ENCODE peak calls at places on chromosomes 7 and 10, in six cellular contexts. P is upper lobe of left lung, T is tibial nerve, E is fibroblast of mammary gland, V is DND-41, Z is psoas muscle. U is an unnamed sample.

GRCh38 chr7:140876519-140877248 is 48.0 kb downstream of the BRAF start:
- DNase-seq in V (no peak), T (no peak), P (no peak), Z (no peak), E (peak), U (peak)

GRCh38 chr10:97796651-97797050 is 24.9 kb upstream of the SFRP5 start:
- DNase-seq in T (no peak), P (no peak), V (peak), E (no peak), Z (no peak), U (peak)

GRCh38 chr10:61487506-61487905 is 34.3 kb upstream of the TMEM26 start:
- DNase-seq in Z (no peak), T (no peak), V (no peak), E (peak), P (no peak), U (no peak)

GRCh38 chr7:33109758-33110238 is 594 bp upstream of the RP9 start:
- DNase-seq in Z (no peak), P (no peak), T (no peak), E (peak), V (no peak), U (no peak)

GRCh38 chr7:68684246-68684850 is 913.9 kb upstream of the AUTS2 start:
- DNase-seq in E (peak), T (no peak), Z (no peak), V (no peak), P (no peak), U (no peak)

GRCh38 chr10:13758302-13758701 is 171.5 kb downstream of the PRPF18 start:
- DNase-seq in Z (no peak), E (peak), V (no peak), P (no peak), T (no peak), U (peak)

GRCh38 chr7:107891619-107892366 is 810 bp downstream of the DLD start:
- DNase-seq in P (no peak), Z (no peak), T (no peak), V (no peak), E (peak), U (no peak)

GRCh38 chr10:71436268-71436922 is 39.7 kb downstream of the CDH23 start:
- DNase-seq in P (peak), V (no peak), T (no peak), Z (no peak), E (no peak), U (no peak)

GRCh38 chr7:111803015-111803758 is 240.9 kb upstream of the IMMP2L start:
- DNase-seq in V (no peak), Z (no peak), P (no peak), E (peak), T (no peak), U (no peak)

GRCh38 chr10:13706604-13707003 is 119.8 kb downstream of the PRPF18 start:
- DNase-seq in Z (no peak), V (peak), E (no peak), T (no peak), P (no peak), U (no peak)

GRCh38 chr10:86265236-86265876 is 101.2 kb downstream of the GRID1 start:
- DNase-seq in Z (no peak), T (no peak), P (peak), E (no peak), V (no peak), U (no peak)

GRCh38 chr7:89988070-89988469 is 166.2 kb upstream of the STEAP1 start:
- DNase-seq in T (no peak), V (no peak), P (no peak), E (no peak), Z (no peak), U (no peak)

GRCh38 chr7:100126931-100127865 is at the start of gene MBLAC1:
- DNase-seq in E (peak), Z (peak), T (peak), P (peak), V (peak), U (peak)

GRCh38 chr7:135678612-135679575 is 16.6 kb downstream of the STMP1 start:
- DNase-seq in T (peak), V (no peak), P (peak), E (peak), Z (peak), U (no peak)

GRCh38 chr10:501596-501995 is 187.9 kb downstream of the DIP2C start:
- DNase-seq in E (peak), T (no peak), V (no peak), Z (peak), P (peak), U (no peak)

GRCh38 chr7:98165827-98166667 is 45.2 kb upstream of the BHLHA15 start:
- DNase-seq in Z (peak), T (peak), P (peak), V (peak), E (peak), U (peak)

GRCh38 chr10:129097776-129098175 is 369.3 kb upstream of the MGMT start:
- DNase-seq in E (peak), P (peak), T (no peak), Z (no peak), V (peak), U (no peak)

GRCh38 chr7:20064181-20064970 is 152.8 kb downstream of the MACC1 start:
- DNase-seq in Z (no peak), E (peak), P (no peak), V (no peak), T (no peak), U (no peak)

GRCh38 chr10:17609523-17610079 is 7.6 kb downstream of the HACD1 start:
- DNase-seq in T (no peak), P (no peak), V (no peak), Z (no peak), E (no peak), U (no peak)

GRCh38 chr10:119655566-119656001 is 4.4 kb downstream of the BAG3 start:
- DNase-seq in V (no peak), Z (peak), T (peak), P (peak), E (peak), U (no peak)

GRCh38 chr7:131000873-131001272 is 266.9 kb upstream of the KLF14 start:
- DNase-seq in Z (no peak), E (no peak), V (no peak), T (no peak), P (no peak), U (no peak)

GRCh38 chr10:9762966-9763656 is 1254.6 kb upstream of the CELF2 start:
- DNase-seq in V (no peak), Z (no peak), T (no peak), P (no peak), E (peak), U (no peak)

GRCh38 chr10:79948976-79949722 is at the start of gene SFTPD:
- DNase-seq in T (no peak), E (no peak), V (no peak), P (peak), Z (no peak), U (no peak)

GRCh38 chr10:121684276-121684675 is 86.0 kb upstream of the FGFR2 start:
- DNase-seq in V (no peak), E (no peak), P (no peak), T (no peak), Z (no peak), U (no peak)

GRCh38 chr7:5348134-5349004 is 65.6 kb downstream of the SLC29A4 start:
- DNase-seq in E (no peak), T (no peak), V (no peak), Z (no peak), P (no peak), U (no peak)

GRCh38 chr7:14761506-14762296 is 140.8 kb downstream of the DGKB start:
- DNase-seq in Z (peak), E (peak), V (no peak), P (no peak), T (no peak), U (no peak)

GRCh38 chr10:8137726-8138125 is 83.2 kb downstream of the GATA3 start:
- DNase-seq in T (no peak), E (no peak), V (no peak), P (no peak), Z (no peak), U (peak)

GRCh38 chr10:49410365-49411074 is 14.6 kb upstream of the DRGX start:
- DNase-seq in T (no peak), Z (no peak), E (no peak), V (no peak), P (peak), U (no peak)

GRCh38 chr10:101778151-101778780 is 2.4 kb upstream of the FGF8 start:
- DNase-seq in E (no peak), P (no peak), T (no peak), V (no peak), Z (no peak), U (no peak)

GRCh38 chr10:79927111-79927828 is 21.6 kb downstream of the SFTPD start:
- DNase-seq in V (no peak), E (no peak), P (peak), Z (no peak), T (no peak), U (no peak)

GRCh38 chr10:60282771-60283353 is 106.8 kb downstream of the ANK3 start:
- DNase-seq in T (no peak), P (peak), E (peak), V (no peak), Z (no peak), U (peak)

GRCh38 chr7:155560982-155561686 is 14.8 kb upstream of the CNPY1 start:
- DNase-seq in E (no peak), V (no peak), P (no peak), Z (no peak), T (no peak), U (no peak)

GRCh38 chr7:3210531-3210930 is 90.5 kb upstream of the SDK1 start:
- DNase-seq in E (no peak), V (no peak), Z (no peak), P (no peak), T (no peak), U (no peak)

GRCh38 chr7:87210506-87210905 is 9.0 kb downstream of the TMEM243 start:
- DNase-seq in V (no peak), P (no peak), Z (no peak), E (no peak), T (no peak), U (no peak)

GRCh38 chr7:109549461-109549860 is 979.8 kb downstream of the DNAJB9 start:
- DNase-seq in E (no peak), P (no peak), T (no peak), Z (no peak), V (no peak), U (no peak)

GRCh38 chr7:42745357-42746022 is 166.4 kb downstream of the C7orf25 start:
- DNase-seq in T (peak), Z (peak), V (peak), E (peak), P (no peak), U (peak)
- TF ChIP-seq CTCF in T (peak), Z (peak), V (peak), E (peak), P (no peak), U (peak)

GRCh38 chr10:21499910-21500577 is 25.4 kb downstream of the SKIDA1 start:
- DNase-seq in P (no peak), T (no peak), E (no peak), Z (peak), V (no peak), U (no peak)
- H3K4me3 ChIP-seq in P (peak), T (peak), E (no peak), Z (peak), V (no peak), U (peak)

DNA sequence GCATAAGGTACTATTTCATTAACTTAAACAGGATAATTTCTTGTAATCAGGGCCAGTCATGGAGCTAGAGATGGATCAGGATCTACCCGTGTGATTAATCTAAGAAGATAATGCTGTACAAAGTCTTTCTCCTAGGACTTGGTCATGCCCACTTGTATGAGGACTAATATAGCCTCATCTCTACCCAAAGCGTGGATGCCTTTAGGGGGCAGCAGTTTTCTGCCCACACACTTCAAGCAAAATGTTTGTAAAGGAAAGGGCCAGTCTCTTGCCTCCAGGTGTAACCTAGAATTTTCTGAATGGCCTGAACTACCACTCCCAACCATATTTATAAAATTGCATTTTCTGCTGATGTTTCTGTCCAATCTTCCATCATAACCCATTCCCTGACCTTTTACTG is 764.0 kb upstream of the IGFBP3 start:
- DNase-seq in T (no peak), V (no peak), E (peak), P (no peak), Z (no peak), U (peak)
- TF ChIP-seq CTCF in T (no peak), V (no peak), E (peak), P (no peak), Z (no peak), U (peak)

DNA sequence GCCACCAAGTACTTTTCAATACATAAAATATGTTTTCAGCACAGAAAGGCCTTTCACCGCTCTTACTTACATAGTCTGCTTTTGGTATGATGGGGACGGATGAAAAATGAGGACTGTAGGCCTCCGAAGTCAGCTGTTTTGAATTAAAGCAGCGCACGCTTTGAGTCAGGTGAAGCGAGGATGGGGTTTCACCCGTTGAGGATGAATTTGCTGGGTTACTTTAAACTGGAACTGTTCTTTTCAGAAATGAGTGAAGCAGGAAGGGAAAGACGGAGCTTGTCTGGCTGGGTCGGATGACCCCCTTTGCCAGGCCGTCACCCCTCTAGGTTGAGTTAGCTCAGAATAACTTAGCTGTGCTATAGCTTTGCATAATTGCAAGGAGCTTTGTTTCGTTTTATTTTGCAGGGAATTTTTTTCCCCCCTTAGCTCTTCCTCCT is 40.0 kb downstream of the CUX1 start:
- DNase-seq in Z (no peak), E (no peak), P (no peak), V (no peak), T (no peak), U (peak)
- H3K4me3 ChIP-seq in Z (peak), E (no peak), P (peak), V (peak), T (peak), U (peak)

DNA sequence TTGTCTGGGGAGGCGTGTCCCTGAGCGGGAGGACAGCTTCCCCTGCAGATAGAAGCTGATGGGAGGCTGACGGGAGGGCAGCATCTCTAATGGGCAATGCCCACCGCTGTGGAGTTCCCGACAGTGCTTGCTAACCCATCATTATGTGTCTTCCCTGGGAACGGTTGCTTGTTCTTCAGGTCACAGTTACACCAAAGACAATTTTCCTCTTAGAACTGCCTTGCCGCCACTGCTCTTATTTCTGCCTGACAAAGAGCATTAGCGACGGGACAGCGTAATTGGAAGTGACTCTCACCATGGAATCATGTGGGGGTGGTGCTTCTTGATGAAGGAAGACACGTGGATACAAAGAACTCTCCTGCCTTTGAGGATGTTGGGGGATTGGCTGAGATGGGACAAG is 81.3 kb upstream of the NPS start:
- DNase-seq in Z (no peak), T (no peak), V (no peak), P (no peak), E (no peak), U (no peak)
- TF ChIP-seq CTCF in Z (no peak), T (no peak), V (no peak), P (no peak), E (no peak), U (no peak)

GRCh38 chr10:34637419-34637911 is 177.6 kb downstream of the PARD3 start:
- DNase-seq in V (peak), Z (peak), T (peak), E (peak), P (peak), U (peak)
- H3K4me3 ChIP-seq in V (no peak), Z (no peak), T (no peak), E (no peak), P (no peak), U (no peak)

GRCh38 chr7:26284995-26285632 is 6.5 kb upstream of the SNX10 start:
- DNase-seq in T (no peak), Z (no peak), V (no peak), E (no peak), P (no peak), U (peak)
- TF ChIP-seq CTCF in T (no peak), Z (no peak), V (peak), E (peak), P (no peak), U (peak)

GRCh38 chr10:104069610-104070009 is 16.1 kb downstream of the COL17A1 start:
- DNase-seq in P (no peak), T (no peak), V (no peak), E (no peak), Z (no peak), U (no peak)

GRCh38 chr10:104065748-104066147 is 19.9 kb downstream of the COL17A1 start:
- DNase-seq in T (no peak), E (no peak), Z (no peak), P (no peak), V (no peak), U (no peak)

GRCh38 chr10:104072786-104073185 is 12.9 kb downstream of the COL17A1 start:
- DNase-seq in Z (no peak), E (peak), V (no peak), P (no peak), T (no peak), U (no peak)

GRCh38 chr10:104066945-104067344 is 18.7 kb downstream of the COL17A1 start:
- DNase-seq in P (no peak), V (no peak), T (no peak), E (no peak), Z (no peak), U (no peak)

DNA sequence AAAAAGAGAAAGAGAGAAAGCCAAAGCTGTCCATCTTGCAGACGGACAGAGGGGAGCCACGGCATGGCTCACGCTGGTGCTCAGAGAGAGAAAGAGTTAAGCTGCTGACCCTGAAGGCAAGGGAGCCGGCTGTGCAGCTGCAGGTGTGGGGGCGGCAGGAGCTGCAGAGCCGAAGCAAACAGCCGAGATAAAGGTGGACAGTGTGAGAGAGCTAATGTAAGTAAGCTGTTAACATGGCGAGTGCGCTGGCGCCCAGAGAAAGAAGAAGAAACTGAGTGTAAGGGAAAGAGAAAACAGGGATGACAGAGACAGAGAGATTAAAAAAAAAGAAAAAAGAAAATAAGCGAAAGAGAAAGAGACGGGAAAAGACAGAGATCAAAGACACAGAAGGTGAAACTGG is 18.2 kb downstream of the COL17A1 start:
- DNase-seq in P (no peak), Z (no peak), E (no peak), T (no peak), V (no peak), U (no peak)
- H3K4me3 ChIP-seq in P (no peak), Z (no peak), E (no peak), T (no peak), V (no peak), U (no peak)

DNA sequence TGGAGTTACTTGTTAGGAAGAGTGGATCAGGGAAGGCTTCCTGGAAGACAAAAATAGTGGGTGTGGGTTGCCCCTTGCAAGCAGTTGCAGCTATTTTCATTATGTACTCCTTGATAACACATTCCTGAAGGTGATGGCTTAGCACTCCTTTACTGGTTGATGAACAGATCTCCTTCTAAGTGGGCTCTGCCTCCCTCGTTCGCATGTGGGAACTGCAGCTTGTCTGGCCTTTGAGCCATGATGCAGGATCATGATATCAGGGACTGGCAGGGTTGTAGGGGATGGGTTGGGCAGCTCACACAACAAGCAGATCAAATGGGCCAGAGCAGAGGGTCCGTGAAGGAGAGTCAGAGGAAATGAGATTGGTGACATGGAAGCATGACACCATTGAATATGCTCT is 28.8 kb upstream of the LRRC4 start:
- DNase-seq in P (no peak), Z (no peak), V (no peak), T (no peak), E (no peak), U (no peak)
- TF ChIP-seq CTCF in P (no peak), Z (no peak), V (no peak), T (no peak), E (no peak), U (no peak)